ENCODE peak calls at places on chromosome 4, in eight cellular contexts. J, F, C, S, P, L, K and O are unnamed samples.

GRCh38 chr4:79466621-79467020 is 58.6 kb upstream of the GK2 start:
- DNase-seq in J (no peak), F (no peak), C (no peak), S (no peak), P (no peak), L (no peak), K (no peak), O (no peak)

GRCh38 chr4:168615294-168615693 is 118.4 kb downstream of the PALLD start:
- DNase-seq in J (no peak), F (no peak), C (no peak), S (no peak), P (no peak), L (no peak), K (peak), O (no peak)

GRCh38 chr4:27005512-27006246 is 145.0 kb downstream of the STIM2 start:
- DNase-seq in J (no peak), F (no peak), C (no peak), S (no peak), P (no peak), L (no peak), K (peak), O (no peak)

GRCh38 chr4:38384962-38385285 is 279.1 kb upstream of the KLF3 start:
- DNase-seq in J (no peak), F (no peak), C (no peak), S (no peak), P (no peak), L (no peak), K (no peak), O (no peak)

GRCh38 chr4:55393461-55394320 is 2.1 kb upstream of the TMEM165 start:
- DNase-seq in J (no peak), F (no peak), C (no peak), S (no peak), P (no peak), L (no peak), K (no peak), O (no peak)

GRCh38 chr4:4651811-4652609 is 110.2 kb upstream of the STX18 start:
- DNase-seq in J (no peak), F (no peak), C (no peak), S (no peak), P (no peak), L (no peak), K (no peak), O (no peak)

GRCh38 chr4:103021120-103021519 is 1.6 kb upstream of the SLC9B1 start:
- DNase-seq in J (no peak), F (no peak), C (no peak), S (no peak), P (no peak), L (no peak), K (no peak), O (no peak)

GRCh38 chr4:170198742-170199141 is 109.0 kb upstream of the AADAT start:
- DNase-seq in J (no peak), F (no peak), C (no peak), S (no peak), P (no peak), L (no peak), K (no peak), O (no peak)

GRCh38 chr4:170990989-170991589 is 822.1 kb upstream of the GALNTL6 start:
- DNase-seq in J (no peak), F (no peak), C (no peak), S (no peak), P (no peak), L (no peak), K (peak), O (no peak)

GRCh38 chr4:169184236-169184635 is 86.5 kb downstream of the SH3RF1 start:
- DNase-seq in J (no peak), F (no peak), C (no peak), S (no peak), P (no peak), L (no peak), K (no peak), O (no peak)

GRCh38 chr4:95998311-95998710 is 158.4 kb downstream of the PDHA2 start:
- DNase-seq in J (no peak), F (no peak), C (no peak), S (no peak), P (no peak), L (no peak), K (peak), O (no peak)

GRCh38 chr4:57734104-57734503 is 623.9 kb upstream of the IGFBP7 start:
- DNase-seq in J (no peak), F (no peak), C (no peak), S (no peak), P (no peak), L (no peak), K (no peak), O (no peak)

GRCh38 chr4:183057255-183057654 is 41.8 kb upstream of the WWC2 start:
- DNase-seq in J (no peak), F (no peak), C (no peak), S (no peak), P (no peak), L (no peak), K (no peak), O (no peak)

DNA sequence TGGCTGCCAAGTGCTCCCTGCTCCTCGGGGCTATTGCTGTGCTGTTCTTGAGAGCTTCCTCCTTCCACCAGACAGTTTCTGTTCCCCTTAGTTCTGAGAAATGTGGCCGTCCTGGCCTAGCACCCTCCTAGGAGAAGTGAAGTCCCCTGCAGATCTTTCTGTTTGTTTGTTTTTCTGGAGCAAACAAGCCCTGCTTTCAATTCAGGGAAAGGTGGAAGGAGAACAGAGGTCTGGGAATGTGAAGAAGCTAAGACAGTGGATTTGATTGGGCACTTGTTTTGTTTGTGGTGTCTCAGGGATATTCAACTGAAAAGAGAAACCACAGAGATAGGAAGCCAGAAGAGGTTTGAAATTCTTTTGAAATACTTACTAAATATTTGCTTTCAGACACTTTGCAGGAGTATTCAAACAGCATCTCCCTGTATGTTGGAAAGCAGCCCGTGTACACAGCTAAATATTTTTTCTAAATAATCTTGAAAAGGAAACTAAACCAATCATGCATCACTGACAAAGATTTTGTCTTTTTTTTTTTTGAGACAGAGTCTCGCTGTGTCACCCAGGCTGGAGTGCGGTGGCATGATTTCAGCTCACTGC is 36.5 kb upstream of the PPM1K start:
- DNase-seq in J (no peak), F (no peak), C (peak), S (peak), P (peak), L (no peak), K (peak), O (no peak)
- H3K27ac ChIP-seq in J (no peak), F (peak), C (peak), S (peak), P (peak), L (peak), K (no peak), O (no peak)

DNA sequence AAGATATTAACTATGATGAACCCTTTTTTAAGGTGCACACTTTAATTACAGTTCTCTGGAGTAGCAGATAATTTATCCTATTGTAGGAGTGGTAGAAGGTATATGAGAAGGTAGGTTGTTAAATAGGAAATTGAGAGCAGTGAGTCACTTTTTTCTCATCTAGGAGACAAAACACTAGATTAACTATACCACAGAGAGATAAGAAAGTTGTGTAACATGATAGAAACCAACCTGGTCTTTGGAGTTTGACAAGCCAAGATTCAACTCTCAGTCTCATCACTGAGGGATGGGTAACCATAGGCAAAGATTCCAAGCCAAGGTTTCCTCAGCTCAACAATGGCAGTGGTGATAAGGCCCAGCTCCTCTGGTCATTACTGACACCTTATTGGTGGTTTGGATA is 104.0 kb downstream of the MAD2L1 start:
- DNase-seq in J (no peak), F (no peak), C (no peak), S (no peak), P (no peak), L (no peak), K (no peak), O (no peak)
- H3K27ac ChIP-seq in J (no peak), F (no peak), C (no peak), S (no peak), P (no peak), L (no peak), K (no peak), O (no peak)

DNA sequence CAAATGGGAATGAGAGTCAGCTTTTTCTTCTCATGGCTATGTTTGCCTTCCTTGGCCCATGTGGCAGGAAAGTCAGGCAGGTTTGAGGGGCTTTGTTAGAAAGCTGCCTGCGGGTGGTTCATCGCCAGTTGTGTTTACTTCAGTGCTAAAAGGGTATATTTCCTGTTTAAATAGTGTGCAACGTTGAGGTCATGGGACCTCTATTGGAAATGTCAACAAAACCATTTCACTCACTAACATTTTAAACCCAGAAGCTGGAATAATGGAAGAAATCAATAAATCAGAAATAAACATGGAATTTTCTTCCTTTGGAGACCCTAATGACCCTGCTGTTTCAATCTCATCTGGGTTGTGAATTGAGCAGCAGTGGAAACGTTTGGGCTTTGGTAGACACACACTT is 185.8 kb downstream of the ANKRD50 start:
- DNase-seq in J (no peak), F (no peak), C (no peak), S (no peak), P (no peak), L (no peak), K (no peak), O (no peak)
- H3K27ac ChIP-seq in J (no peak), F (no peak), C (no peak), S (no peak), P (no peak), L (no peak), K (no peak), O (no peak)

DNA sequence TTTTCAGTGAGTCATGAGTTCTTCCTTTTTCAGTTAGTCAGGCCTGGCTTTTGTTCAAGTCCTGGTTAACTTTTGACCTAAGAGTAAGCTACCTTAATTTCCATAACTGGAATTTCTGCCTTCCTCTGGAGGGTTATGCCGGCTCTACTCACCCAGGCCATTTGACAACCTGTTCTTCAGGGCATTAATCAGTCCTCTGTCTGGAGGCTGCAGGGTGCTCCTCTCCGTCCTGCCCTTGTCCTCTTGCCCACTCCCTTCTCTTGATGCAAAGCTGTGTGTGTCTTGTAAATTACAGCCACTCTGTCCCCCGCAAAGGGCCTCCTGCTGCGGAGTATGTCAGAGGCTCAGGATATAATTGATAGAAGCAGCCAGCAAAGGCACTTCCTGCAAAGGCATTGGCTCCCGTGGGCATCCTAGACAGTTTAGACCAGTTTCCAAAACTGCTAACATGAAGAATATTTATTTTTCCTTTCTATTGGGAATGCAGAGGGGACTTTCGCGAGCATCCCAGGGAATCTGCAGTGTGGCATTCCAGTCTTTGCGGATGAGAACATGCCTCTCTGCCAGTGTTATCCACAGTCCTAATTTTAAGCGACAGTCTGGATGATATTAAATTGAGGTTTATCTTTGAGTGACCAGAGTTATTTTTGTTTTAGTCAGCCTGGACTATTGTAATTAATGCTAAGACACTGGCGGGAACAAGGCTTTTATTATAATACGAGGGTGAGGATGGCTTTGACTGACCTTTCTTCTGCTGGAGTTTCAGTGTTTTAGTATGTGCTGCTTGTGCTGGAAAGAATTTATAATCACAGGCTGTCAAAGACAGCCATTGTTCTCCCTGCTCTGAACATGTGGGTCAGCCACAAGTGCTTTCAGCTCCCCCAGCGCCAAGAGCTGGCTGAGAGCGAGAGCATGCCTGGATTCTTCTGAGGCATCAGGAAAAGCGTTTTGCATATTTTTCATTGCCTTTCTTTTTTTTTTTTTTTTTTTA is 74.2 kb downstream of the LIMCH1 start:
- DNase-seq in J (peak), F (peak), C (peak), S (no peak), P (no peak), L (peak), K (no peak), O (peak)
- H3K27ac ChIP-seq in J (peak), F (peak), C (peak), S (peak), P (no peak), L (peak), K (no peak), O (peak)

GRCh38 chr4:94507281-94507680 is 55.5 kb downstream of the PDLIM5 start:
- DNase-seq in J (no peak), F (no peak), C (no peak), S (no peak), P (no peak), L (no peak), K (no peak), O (no peak)
- H3K27ac ChIP-seq in J (peak), F (no peak), C (peak), S (peak), P (no peak), L (peak), K (peak), O (no peak)

GRCh38 chr4:105895324-105895608 is at the start of gene NPNT:
- DNase-seq in J (peak), F (no peak), C (no peak), S (no peak), P (no peak), L (no peak), K (no peak), O (no peak)
- H3K27ac ChIP-seq in J (no peak), F (no peak), C (peak), S (peak), P (peak), L (no peak), K (no peak), O (peak)

GRCh38 chr4:2803624-2804448 is 11.0 kb downstream of the SH3BP2 start:
- DNase-seq in J (peak), F (no peak), C (no peak), S (no peak), P (peak), L (peak), K (peak), O (peak)

GRCh38 chr4:2802618-2803531 is 10.0 kb downstream of the SH3BP2 start:
- DNase-seq in J (peak), F (no peak), C (no peak), S (no peak), P (peak), L (peak), K (no peak), O (peak)

GRCh38 chr4:2804973-2805501 is 12.2 kb downstream of the SH3BP2 start:
- DNase-seq in J (peak), F (no peak), C (no peak), S (no peak), P (peak), L (peak), K (no peak), O (no peak)

GRCh38 chr4:2805712-2806391 is 13.0 kb downstream of the SH3BP2 start:
- DNase-seq in J (peak), F (no peak), C (peak), S (no peak), P (peak), L (peak), K (no peak), O (peak)

DNA sequence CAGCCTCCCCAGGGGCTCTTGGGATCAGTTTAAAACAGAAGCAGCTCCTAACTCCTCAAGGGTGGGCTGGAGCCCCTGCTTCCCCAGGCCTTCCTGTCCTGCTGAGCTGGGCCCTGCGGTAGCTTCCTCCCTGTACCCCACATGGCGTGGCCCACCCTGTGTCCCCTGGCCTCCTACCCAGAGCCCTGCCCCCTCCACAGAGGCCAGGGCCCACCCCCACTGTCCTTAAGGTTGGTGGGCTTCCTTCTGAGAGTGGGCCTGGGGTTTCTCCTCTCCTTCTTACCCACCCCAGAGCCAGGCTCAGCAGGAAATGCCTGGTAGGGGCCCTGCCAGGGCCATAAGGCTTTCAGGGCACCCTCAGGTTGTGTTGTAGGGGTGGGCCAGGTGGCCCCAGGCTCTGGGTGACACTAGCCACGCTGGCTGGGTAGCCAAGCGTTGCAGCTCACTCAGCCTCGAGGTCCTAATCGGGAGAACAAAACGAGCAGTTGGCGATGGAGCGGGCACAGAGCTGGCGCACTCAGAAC is 11.6 kb downstream of the SH3BP2 start:
- DNase-seq in J (no peak), F (no peak), C (no peak), S (no peak), P (peak), L (peak), K (no peak), O (peak)
- H3K27ac ChIP-seq in J (peak), F (peak), C (peak), S (peak), P (peak), L (peak), K (no peak), O (no peak)

GRCh38 chr4:92994727-92995126 is 691.0 kb downstream of the GRID2 start:
- DNase-seq in J (no peak), F (no peak), C (no peak), S (no peak), P (no peak), L (no peak), K (no peak), O (no peak)
- H3K27ac ChIP-seq in J (no peak), F (no peak), C (no peak), S (no peak), P (no peak), L (no peak), K (no peak), O (no peak)